ENCODE peak calls at places on chromosomes 12 and 14, in ten cellular contexts. E, Y, F, D, J, Z, N, S, B and G are unnamed samples.

GRCh38 chr12:54948171-54948570 is 36.4 kb downstream of the TESPA1 start:
- DNase-seq in F (no peak), Y (no peak), Z (no peak), J (no peak), S (no peak), E (no peak), D (no peak), B (no peak), N (no peak), G (no peak)

GRCh38 chr12:40034712-40035111 is 71.2 kb downstream of the SLC2A13 start:
- DNase-seq in J (no peak), B (no peak), N (no peak), E (no peak), F (no peak), Y (no peak), Z (no peak), S (no peak), D (no peak), G (no peak)

GRCh38 chr14:81400852-81401251 is 728 bp upstream of the STON2 start:
- DNase-seq in S (no peak), J (peak; percentile 88), E (peak; percentile 57), D (no peak), F (no peak), B (no peak), Y (peak; percentile 43), N (no peak), Z (no peak), G (peak; percentile 98)

GRCh38 chr12:103962493-103962892 is 3.2 kb upstream of the TDG start:
- DNase-seq in J (no peak), D (no peak), Z (no peak), E (no peak), S (no peak), N (no peak), B (no peak), F (no peak), Y (no peak), G (no peak)

GRCh38 chr12:31037921-31038320 is 35.7 kb upstream of the DDX11 start:
- DNase-seq in F (no peak), E (no peak), J (no peak), D (no peak), Z (no peak), Y (no peak), S (no peak), N (no peak), B (no peak), G (peak; percentile 50)

GRCh38 chr14:29390046-29390841 is 537.4 kb downstream of the PRKD1 start:
- DNase-seq in F (no peak), Y (peak; percentile 89), Z (no peak), B (no peak), D (no peak), S (no peak), E (no peak), N (no peak), J (no peak), G (no peak)

GRCh38 chr12:14416658-14417057 is 51.2 kb downstream of the ATF7IP start:
- DNase-seq in Y (peak; percentile 55), S (no peak), Z (no peak), N (peak; percentile 41), D (peak; percentile 96), B (peak; percentile 46), E (peak; percentile 38), J (peak; percentile 92), F (peak; percentile 28), G (peak; percentile 76)

GRCh38 chr12:82359115-82359478 is 768 bp downstream of the METTL25 start:
- DNase-seq in F (peak; percentile 27), Y (peak; percentile 36), N (peak; percentile 15), E (peak; percentile 16), B (peak; percentile 69), S (no peak), D (no peak), Z (peak; percentile 51), J (no peak), G (peak; percentile 11)

GRCh38 chr14:27605298-27605697 is 1007.5 kb upstream of the NOVA1 start:
- DNase-seq in N (no peak), S (no peak), J (peak; percentile 0), Z (no peak), E (no peak), F (no peak), B (no peak), D (no peak), Y (no peak), G (peak; percentile 23)

GRCh38 chr12:105417732-105418131 is 87.2 kb downstream of the C12orf75 start:
- DNase-seq in S (no peak), J (no peak), B (no peak), N (no peak), F (no peak), E (no peak), D (no peak), Z (no peak), Y (no peak), G (no peak)
- TF ChIP-seq CTCF in S (no peak), J (no peak), B (no peak), N (no peak), F (no peak), E (no peak), D (no peak), Z (no peak), Y (no peak), G (peak; percentile 12)

GRCh38 chr12:73514672-73515071 is 1023.0 kb upstream of the ATXN7L3B start:
- DNase-seq in Y (peak; percentile 51), B (peak; percentile 58), E (no peak), S (no peak), J (no peak), F (no peak), D (no peak), Z (no peak), N (no peak), G (peak; percentile 4)
- TF ChIP-seq CTCF in Y (peak; percentile 41), B (peak; percentile 65), E (no peak), S (no peak), J (no peak), F (no peak), D (no peak), Z (no peak), N (no peak), G (no peak)

GRCh38 chr14:58128416-58128815 is 23.6 kb downstream of the ARMH4 start:
- DNase-seq in Z (no peak), E (no peak), D (no peak), Y (no peak), S (no peak), J (no peak), N (no peak), B (no peak), F (no peak), G (no peak)

GRCh38 chr14:58131386-58131785 is 20.6 kb downstream of the ARMH4 start:
- DNase-seq in Y (no peak), F (no peak), D (no peak), B (no peak), Z (no peak), N (no peak), E (no peak), S (no peak), J (peak; percentile 12), G (no peak)

GRCh38 chr14:58133739-58134138 is 18.3 kb downstream of the ARMH4 start:
- DNase-seq in S (no peak), B (no peak), F (no peak), J (peak; percentile 72), N (no peak), Y (no peak), D (no peak), E (no peak), Z (no peak), G (peak; percentile 89)

GRCh38 chr14:58130121-58130782 is 21.8 kb downstream of the ARMH4 start:
- DNase-seq in D (no peak), N (no peak), Y (no peak), E (no peak), S (no peak), B (no peak), Z (no peak), J (no peak), F (no peak), G (no peak)

GRCh38 chr14:58129208-58129607 is 22.8 kb downstream of the ARMH4 start:
- DNase-seq in E (no peak), N (no peak), J (no peak), F (no peak), D (no peak), Z (no peak), S (no peak), Y (no peak), B (no peak), G (no peak)
- TF ChIP-seq CTCF in E (no peak), N (no peak), J (peak; percentile 21), F (no peak), D (no peak), Z (no peak), S (no peak), Y (peak; percentile 39), B (peak; percentile 53), G (no peak)

GRCh38 chr14:71049435-71050147 is 142.3 kb downstream of the PCNX1 start:
- DNase-seq in F (no peak), E (no peak), Z (no peak), D (peak; percentile 17), Y (no peak), N (no peak), J (peak; percentile 45), S (no peak), B (no peak), G (peak; percentile 40)

GRCh38 chr14:71048393-71048792 is 141.1 kb downstream of the PCNX1 start:
- DNase-seq in D (no peak), Y (no peak), Z (no peak), E (no peak), F (no peak), N (no peak), J (no peak), S (no peak), B (no peak), G (no peak)

GRCh38 chr14:71054706-71055105 is 147.4 kb downstream of the PCNX1 start:
- DNase-seq in N (no peak), Y (no peak), Z (no peak), B (no peak), S (no peak), F (no peak), D (no peak), J (no peak), E (no peak), G (no peak)

GRCh38 chr14:71056168-71056567 is 148.9 kb downstream of the PCNX1 start:
- DNase-seq in E (no peak), F (no peak), B (no peak), D (no peak), N (no peak), S (no peak), Y (no peak), J (no peak), Z (no peak), G (no peak)

DNA sequence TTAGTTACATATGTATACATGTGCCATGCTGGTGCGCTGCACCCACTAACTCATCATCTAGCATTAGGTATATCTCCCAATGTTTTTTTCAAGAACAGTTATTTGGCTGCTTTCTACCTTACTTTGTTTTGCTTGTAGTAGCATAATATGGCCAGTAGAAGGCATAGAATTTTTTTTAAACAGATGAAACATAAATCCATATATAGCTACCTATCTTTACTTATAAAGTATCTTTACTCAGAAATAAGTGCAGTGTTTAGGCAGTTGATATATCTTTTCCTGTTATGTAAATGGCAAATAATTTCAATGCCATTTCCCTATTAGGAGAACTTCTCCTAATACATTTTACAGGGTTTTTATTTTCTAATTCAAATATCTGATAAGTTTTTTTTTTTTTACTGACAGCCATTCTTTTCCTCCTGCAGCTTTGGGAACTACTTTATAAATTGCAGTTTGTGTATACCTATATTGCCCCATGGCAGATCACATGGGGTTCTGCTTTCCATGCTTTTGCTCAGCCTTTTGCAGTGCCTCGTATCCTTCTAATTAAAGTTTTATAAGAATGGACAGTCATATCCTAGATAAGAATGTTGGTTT is 143.1 kb downstream of the PCNX1 start:
- DNase-seq in B (no peak), E (no peak), N (no peak), S (no peak), D (peak; percentile 28), J (peak; percentile 33), Y (no peak), F (no peak), Z (no peak), G (peak; percentile 35)
- TF ChIP-seq CTCF in B (peak; percentile 59), E (no peak), N (peak; percentile 68), S (peak; percentile 52), D (no peak), J (peak; percentile 50), Y (peak; percentile 43), F (peak; percentile 57), Z (no peak), G (peak; percentile 29)

GRCh38 chr12:51192284-51192671 is 19.3 kb upstream of the TFCP2 start:
- DNase-seq in E (no peak), Y (no peak), Z (no peak), J (no peak), B (no peak), F (no peak), N (no peak), D (no peak), S (no peak), G (no peak)
- TF ChIP-seq CTCF in E (no peak), Y (no peak), Z (no peak), J (no peak), B (no peak), F (no peak), N (no peak), D (no peak), S (no peak), G (no peak)